ENCODE peak calls at places on chromosome 22, in eight cellular contexts. K is stimulated activated CD4-positive, alpha-beta T cell treated with anti-CD3 and anti-CD28 coated beads, Interleukin-2, amount 100 ng/mL, for 48 hours; M is AG04450; F is iris pigment epithelial cell; V is naive thymus-derived CD8-positive, alpha-beta T cell; C is iPS-NIHi11; X is heart right ventricle; D is globus pallidus. R is an unnamed sample.

GRCh38 chr22:35863432-35863831 is 145.8 kb downstream of the APOL5 start:
- DNase-seq in K (no peak), V (no peak), C (no peak), F (no peak), X (no peak), M (no peak), D (no peak), R (no peak)

GRCh38 chr22:38724926-38725571 is 19.3 kb downstream of the GTPBP1 start:
- DNase-seq in X (no peak), F (peak), C (peak), M (no peak), D (peak), V (no peak), K (no peak), R (no peak)

GRCh38 chr22:17922925-17923898 is 101.1 kb downstream of the MICAL3 start:
- DNase-seq in C (no peak), K (no peak), D (no peak), M (peak), F (peak), X (no peak), V (peak), R (no peak)

GRCh38 chr22:37674951-37675929 is at the start of gene LGALS1:
- DNase-seq in F (peak), C (peak), V (peak), D (peak), M (peak), K (peak), X (peak), R (peak)

GRCh38 chr22:21832291-21833290 is 34.9 kb downstream of the MAPK1 start:
- DNase-seq in K (no peak), C (no peak), X (no peak), V (no peak), D (no peak), M (no peak), F (peak), R (no peak)

GRCh38 chr22:49090061-49090852 is 737.4 kb downstream of the BRD1 start:
- DNase-seq in F (no peak), C (no peak), V (peak), X (no peak), K (no peak), D (no peak), M (no peak), R (no peak)

GRCh38 chr22:41146573-41146972 is 54.2 kb downstream of the EP300 start:
- DNase-seq in D (no peak), M (no peak), K (no peak), F (peak), X (no peak), V (no peak), C (no peak), R (no peak)

GRCh38 chr22:38935023-38935422 is 22.4 kb upstream of the APOBEC3A start:
- DNase-seq in K (no peak), C (no peak), V (no peak), M (no peak), F (no peak), X (peak), D (no peak), R (no peak)

GRCh38 chr22:50526849-50527801 is 1.7 kb upstream of the SCO2 start:
- DNase-seq in K (no peak), C (peak), D (no peak), X (peak), V (no peak), F (peak), M (no peak), R (no peak)

GRCh38 chr22:17112491-17113042 is 8.6 kb downstream of the TMEM121B start:
- DNase-seq in M (no peak), V (no peak), F (no peak), K (no peak), X (no peak), D (no peak), C (no peak), R (no peak)

GRCh38 chr22:36365020-36365411 is 22.8 kb downstream of the MYH9 start:
- DNase-seq in K (peak), M (peak), F (peak), C (no peak), D (no peak), V (peak), X (peak), R (no peak)

GRCh38 chr22:30705710-30706651 is 11.3 kb downstream of the OSBP2 start:
- DNase-seq in V (no peak), M (peak), C (peak), K (no peak), D (no peak), F (no peak), X (no peak), R (no peak)

GRCh38 chr22:49360746-49361145 is 466.9 kb downstream of the BRD1 start:
- DNase-seq in D (no peak), V (no peak), M (no peak), K (no peak), X (no peak), F (no peak), C (no peak), R (no peak)

GRCh38 chr22:38735126-38735464 is 20.7 kb downstream of the SUN2 start:
- DNase-seq in V (no peak), C (no peak), D (no peak), F (no peak), M (no peak), K (no peak), X (no peak), R (no peak)

GRCh38 chr22:28907311-28908008 is 24.1 kb downstream of the ZNRF3 start:
- DNase-seq in M (no peak), X (no peak), D (no peak), K (peak), C (no peak), V (no peak), F (no peak), R (no peak)

GRCh38 chr22:26763633-26764295 is 106.4 kb downstream of the MIAT start:
- DNase-seq in C (peak), X (no peak), D (no peak), M (no peak), F (peak), K (no peak), V (no peak), R (no peak)

GRCh38 chr22:19429950-19430889 is 1.3 kb downstream of the HIRA start:
- DNase-seq in X (peak), D (no peak), K (no peak), M (no peak), F (peak), C (peak), V (no peak), R (peak)

GRCh38 chr22:46875089-46875488 is 112.6 kb downstream of the TBC1D22A start:
- DNase-seq in F (no peak), D (no peak), V (no peak), M (peak), K (no peak), C (no peak), X (no peak), R (no peak)

GRCh38 chr22:31046591-31047226 is 34.4 kb upstream of the SMTN start:
- DNase-seq in C (no peak), F (peak), X (peak), D (peak), K (no peak), M (no peak), V (no peak), R (no peak)

R was measured in KG1.